ENCODE peak calls at places on chromosomes 13 and 19, in nine cellular contexts. J, K, E, C, H, Z, Y, F and U are unnamed samples.

GRCh38 chr13:79533781-79534400 is 52.9 kb downstream of the NDFIP2 start:
- DNase-seq in J (peak; percentile 53), K (no peak), E (peak; percentile 58), C (no peak), H (no peak), Z (no peak), Y (no peak), F (no peak), U (no peak)

GRCh38 chr19:2331601-2332246 is 3.2 kb downstream of the SPPL2B start:
- DNase-seq in J (no peak), K (no peak), E (no peak), C (no peak), H (no peak), Z (no peak), Y (no peak), F (no peak), U (no peak)

GRCh38 chr13:77833331-77833863 is 85.2 kb downstream of the EDNRB start:
- DNase-seq in J (peak; percentile 65), K (no peak), E (peak; percentile 60), C (peak; percentile 68), H (no peak), Z (no peak), Y (no peak), F (no peak), U (peak; percentile 29)

GRCh38 chr13:32737111-32737571 is 150.9 kb downstream of the PDS5B start:
- DNase-seq in J (peak; percentile 31), K (no peak), E (peak; percentile 23), C (no peak), H (no peak), Z (no peak), Y (no peak), F (no peak), U (no peak)

GRCh38 chr19:14410054-14410774 is 8.9 kb downstream of the DDX39A start:
- DNase-seq in J (no peak), K (no peak), E (no peak), C (no peak), H (no peak), Z (peak; percentile 12), Y (no peak), F (no peak), U (no peak)

GRCh38 chr13:77026783-77027621 is at the start of gene FBXL3:
- DNase-seq in J (peak; percentile 95), K (peak; percentile 78), E (peak; percentile 91), C (peak; percentile 79), H (peak; percentile 63), Z (peak; percentile 95), Y (peak; percentile 75), F (peak; percentile 72), U (peak; percentile 77)

GRCh38 chr19:50365434-50366306 is at the start of gene NAPSA:
- DNase-seq in J (no peak), K (no peak), E (no peak), C (no peak), H (no peak), Z (no peak), Y (no peak), F (no peak), U (no peak)

GRCh38 chr13:84985860-84986259 is 813.4 kb downstream of the SLITRK6 start:
- DNase-seq in J (peak; percentile 4), K (no peak), E (no peak), C (no peak), H (no peak), Z (no peak), Y (no peak), F (no peak), U (no peak)

GRCh38 chr13:105278797-105279425 is 1256.6 kb downstream of the EFNB2 start:
- DNase-seq in J (peak; percentile 5), K (no peak), E (no peak), C (no peak), H (no peak), Z (no peak), Y (peak; percentile 13), F (no peak), U (no peak)

GRCh38 chr13:62643007-62643483 is 1227.4 kb upstream of the PCDH20 start:
- DNase-seq in J (peak; percentile 49), K (no peak), E (peak; percentile 41), C (no peak), H (no peak), Z (no peak), Y (no peak), F (no peak), U (no peak)

GRCh38 chr13:41428155-41428554 is 29.2 kb upstream of the RGCC start:
- DNase-seq in J (no peak), K (no peak), E (no peak), C (no peak), H (no peak), Z (peak; percentile 15), Y (peak; percentile 60), F (no peak), U (no peak)

GRCh38 chr13:46479286-46479685 is 73.7 kb upstream of the LRCH1 start:
- DNase-seq in J (no peak), K (no peak), E (no peak), C (no peak), H (no peak), Z (no peak), Y (no peak), F (no peak), U (no peak)

GRCh38 chr13:112733661-112734379 is 44.0 kb downstream of the ATP11A start:
- DNase-seq in J (no peak), K (peak; percentile 95), E (peak; percentile 27), C (no peak), H (peak; percentile 88), Z (no peak), Y (peak; percentile 77), F (no peak), U (no peak)

GRCh38 chr13:46071590-46072249 is 19.2 kb upstream of the ZC3H13 start:
- DNase-seq in J (no peak), K (no peak), E (no peak), C (no peak), H (no peak), Z (peak; percentile 59), Y (peak; percentile 15), F (no peak), U (no peak)

GRCh38 chr19:50333737-50334617 is 4.8 kb upstream of the KCNC3 start:
- DNase-seq in J (no peak), K (no peak), E (no peak), C (no peak), H (peak; percentile 54), Z (peak; percentile 88), Y (peak; percentile 77), F (peak; percentile 71), U (no peak)